ENCODE peak calls at places on chromosomes 2 and 18, in four cellular contexts. One of them, this sample, is unnamed.

GRCh38 chr2:99512081-99512480 is 22.3 kb upstream of the REV1 start:
- DNase-seq in K562: no peak
- DNase-seq in GM12878: no peak
- DNase-seq in H1: no peak
- DNase-seq in this sample: no peak

GRCh38 chr2:231883468-231883881 is 42.7 kb downstream of the NPPC start:
- DNase-seq in K562: no peak
- DNase-seq in H1: no peak
- DNase-seq in GM12878: no peak
- DNase-seq in this sample: no peak

GRCh38 chr2:149363953-149364352 is 33.6 kb downstream of the LYPD6 start:
- DNase-seq in H1: no peak
- DNase-seq in GM12878: no peak
- DNase-seq in K562: no peak
- DNase-seq in this sample: no peak

GRCh38 chr2:132503621-132504200 is 87.1 kb downstream of the GPR39 start:
- DNase-seq in GM12878: no peak
- DNase-seq in H1: no peak
- DNase-seq in K562: no peak
- DNase-seq in this sample: no peak

GRCh38 chr2:236363878-236364277 is 99.7 kb upstream of the ASB18 start:
- DNase-seq in H1: no peak
- DNase-seq in K562: no peak
- DNase-seq in GM12878: no peak
- DNase-seq in this sample: no peak

GRCh38 chr2:109715302-109715937 is 78.7 kb upstream of the RGPD5 start:
- DNase-seq in H1: no peak
- DNase-seq in GM12878: no peak
- DNase-seq in K562: no peak
- DNase-seq in this sample: peak

GRCh38 chr2:75641587-75641986 is 5.0 kb upstream of the MRPL19 start:
- DNase-seq in H1: no peak
- DNase-seq in K562: no peak
- DNase-seq in GM12878: no peak
- DNase-seq in this sample: no peak

GRCh38 chr18:9792565-9793226 is 84.6 kb downstream of the RAB31 start:
- DNase-seq in H1: peak
- DNase-seq in GM12878: no peak
- DNase-seq in K562: peak
- DNase-seq in this sample: peak

GRCh38 chr2:10659898-10660568 is 29.7 kb downstream of the NOL10 start:
- DNase-seq in H1: peak
- DNase-seq in GM12878: no peak
- DNase-seq in K562: peak
- DNase-seq in this sample: peak

GRCh38 chr2:111707700-111708099 is 176.3 kb downstream of the ANAPC1 start:
- DNase-seq in GM12878: no peak
- DNase-seq in H1: no peak
- DNase-seq in K562: no peak
- DNase-seq in this sample: no peak

GRCh38 chr2:42961385-42961800 is 169.0 kb upstream of the HAAO start:
- DNase-seq in GM12878: no peak
- DNase-seq in K562: no peak
- DNase-seq in H1: no peak
- DNase-seq in this sample: no peak

GRCh38 chr2:8565399-8566154 is 116.3 kb upstream of the ID2 start:
- DNase-seq in GM12878: no peak
- DNase-seq in H1: no peak
- DNase-seq in K562: no peak
- DNase-seq in this sample: no peak

GRCh38 chr2:230326453-230327417 is at the start of gene SP140L:
- DNase-seq in H1: no peak
- DNase-seq in GM12878: peak
- DNase-seq in K562: peak
- DNase-seq in this sample: peak

GRCh38 chr18:37252854-37253396 is 312.7 kb downstream of the CELF4 start:
- DNase-seq in K562: no peak
- DNase-seq in GM12878: no peak
- DNase-seq in H1: no peak
- DNase-seq in this sample: no peak

GRCh38 chr18:12726774-12727550 is 24.1 kb downstream of the PSMG2 start:
- DNase-seq in K562: peak
- DNase-seq in GM12878: no peak
- DNase-seq in H1: peak
- DNase-seq in this sample: peak

GRCh38 chr2:132562245-132562644 is 107.8 kb downstream of the LYPD1 start:
- DNase-seq in GM12878: no peak
- DNase-seq in K562: no peak
- DNase-seq in H1: no peak
- DNase-seq in this sample: no peak

GRCh38 chr2:24482972-24483300 is 8.1 kb upstream of the NCOA1 start:
- DNase-seq in H1: no peak
- DNase-seq in K562: no peak
- DNase-seq in GM12878: no peak
- DNase-seq in this sample: no peak

GRCh38 chr18:40019797-40020392 is 1935.1 kb upstream of the PIK3C3 start:
- DNase-seq in K562: no peak
- DNase-seq in GM12878: no peak
- DNase-seq in H1: no peak
- DNase-seq in this sample: no peak

GRCh38 chr18:4107049-4107459 is 348.1 kb downstream of the DLGAP1 start:
- DNase-seq in K562: no peak
- DNase-seq in H1: no peak
- DNase-seq in GM12878: no peak
- DNase-seq in this sample: no peak

GRCh38 chr2:197072533-197072932 is 146.0 kb upstream of the PGAP1 start:
- DNase-seq in H1: no peak
- DNase-seq in K562: no peak
- DNase-seq in GM12878: no peak
- DNase-seq in this sample: no peak

GRCh38 chr2:101113441-101114267 is 37.5 kb downstream of the TBC1D8 start:
- DNase-seq in GM12878: no peak
- DNase-seq in H1: no peak
- DNase-seq in K562: no peak
- DNase-seq in this sample: peak

GRCh38 chr2:212659441-212659840 is 120.8 kb upstream of the ERBB4 start:
- DNase-seq in H1: no peak
- DNase-seq in K562: no peak
- DNase-seq in GM12878: no peak
- DNase-seq in this sample: no peak

GRCh38 chr2:120809576-120810440 is 74.1 kb downstream of the GLI2 start:
- DNase-seq in GM12878: no peak
- DNase-seq in H1: no peak
- DNase-seq in K562: no peak
- DNase-seq in this sample: no peak

GRCh38 chr2:12109363-12110017 is 363.1 kb downstream of the LPIN1 start:
- DNase-seq in H1: no peak
- DNase-seq in GM12878: no peak
- DNase-seq in K562: peak
- DNase-seq in this sample: peak

DNA sequence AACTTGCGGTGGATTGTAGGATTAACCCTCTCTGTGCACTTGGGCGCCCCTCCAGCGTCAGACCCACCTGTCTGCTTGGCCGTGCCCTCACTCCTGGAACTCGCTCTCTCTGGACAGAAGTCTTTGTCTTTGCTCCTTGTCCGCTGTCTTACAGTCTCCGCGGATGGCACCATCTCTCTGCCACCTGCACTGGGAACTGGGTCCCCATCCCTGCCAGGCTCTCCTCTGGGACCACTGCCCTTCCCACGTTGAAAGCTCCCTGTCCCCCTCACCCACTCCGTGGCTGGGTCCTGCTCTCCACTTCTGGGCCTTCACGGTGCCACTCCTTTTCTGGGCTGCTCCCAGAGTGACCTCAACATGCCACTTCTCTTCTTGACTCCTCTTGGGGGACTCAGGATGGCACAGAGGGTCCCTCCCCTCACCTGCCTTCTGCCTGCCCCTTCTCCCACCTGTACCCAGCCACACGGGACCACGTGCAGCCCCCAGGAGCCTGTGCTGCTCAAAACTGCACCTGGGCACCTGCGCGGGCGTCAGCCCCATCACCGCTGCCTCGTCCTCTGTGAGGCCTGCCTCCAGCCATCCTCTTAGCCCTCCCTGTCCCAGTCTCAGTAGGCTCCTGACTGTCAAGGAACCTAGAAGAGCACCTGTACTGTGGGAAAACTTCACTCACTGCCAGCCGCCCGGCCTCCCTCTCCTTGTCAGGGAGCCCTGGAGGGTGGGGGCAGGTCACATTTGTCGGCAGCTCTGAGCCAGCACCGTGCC is 11.1 kb downstream of the CNDP2 start:
- DNase-seq in K562: no peak
- DNase-seq in H1: no peak
- DNase-seq in GM12878: no peak
- DNase-seq in this sample: no peak
- TF ChIP-seq BRCA1 in K562: no peak
- TF ChIP-seq BRCA1 in H1: no peak
- TF ChIP-seq BRCA1 in GM12878: no peak
- TF ChIP-seq BRCA1 in this sample: no peak

GRCh38 chr2:127095784-127096183 is 11.2 kb downstream of the BIN1 start:
- DNase-seq in GM12878: no peak
- DNase-seq in H1: no peak
- DNase-seq in K562: no peak
- DNase-seq in this sample: no peak

GRCh38 chr2:127095367-127095641 is 11.7 kb downstream of the BIN1 start:
- DNase-seq in K562: no peak
- DNase-seq in H1: no peak
- DNase-seq in GM12878: no peak
- DNase-seq in this sample: no peak

GRCh38 chr2:127096280-127096679 is 10.7 kb downstream of the BIN1 start:
- DNase-seq in H1: no peak
- DNase-seq in GM12878: no peak
- DNase-seq in K562: no peak
- DNase-seq in this sample: no peak

GRCh38 chr2:127093648-127094210 is 13.2 kb downstream of the BIN1 start:
- DNase-seq in GM12878: no peak
- DNase-seq in K562: no peak
- DNase-seq in H1: no peak
- DNase-seq in this sample: no peak

GRCh38 chr2:127094509-127095366 is 12.2 kb downstream of the BIN1 start:
- DNase-seq in GM12878: no peak
- DNase-seq in K562: no peak
- DNase-seq in H1: no peak
- DNase-seq in this sample: no peak
- TF ChIP-seq BRCA1 in GM12878: no peak
- TF ChIP-seq BRCA1 in K562: no peak
- TF ChIP-seq BRCA1 in H1: no peak
- TF ChIP-seq BRCA1 in this sample: no peak

DNA sequence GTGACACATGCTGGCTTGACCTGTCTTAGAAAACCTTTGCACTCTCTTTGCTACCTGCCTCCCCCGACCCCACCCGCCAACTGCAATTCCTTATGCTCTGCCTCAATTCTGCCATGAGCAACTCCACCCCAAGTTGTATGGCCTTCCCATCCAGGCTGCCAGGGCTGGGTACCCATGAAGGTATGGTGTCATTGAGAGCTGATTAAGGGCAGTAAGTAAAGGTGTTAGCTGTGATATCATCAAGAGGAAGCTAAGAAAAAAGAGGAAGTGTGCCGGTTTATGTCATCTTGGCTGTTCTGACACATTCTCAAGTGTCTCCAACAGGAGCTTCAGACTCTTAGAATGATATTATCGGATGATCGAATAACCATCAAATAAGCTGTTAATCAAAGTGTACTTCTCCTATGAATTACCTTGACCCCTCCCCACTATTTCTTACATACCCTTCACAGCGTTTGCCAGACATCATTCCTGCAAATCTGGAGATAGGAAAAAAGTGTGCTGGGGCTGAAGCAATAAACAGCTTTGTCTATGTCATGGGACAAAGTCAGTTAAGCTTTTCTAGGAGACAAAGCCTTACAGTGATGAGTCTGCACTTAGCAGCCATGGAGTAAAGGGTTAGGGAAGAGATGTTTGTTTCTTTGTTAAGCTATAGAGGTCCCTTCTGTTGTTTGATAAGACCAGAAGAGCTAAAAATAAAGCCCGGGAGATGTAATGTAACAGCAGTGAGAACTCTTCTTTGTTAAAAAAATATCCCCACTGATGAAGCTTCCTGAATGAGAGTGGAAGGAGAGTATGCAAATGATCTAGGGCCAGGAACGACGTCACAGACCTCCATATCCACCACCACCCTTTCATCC is 40.4 kb upstream of the SMAD2 start:
- DNase-seq in GM12878: no peak
- DNase-seq in K562: peak
- DNase-seq in H1: no peak
- DNase-seq in this sample: no peak
- TF ChIP-seq BRCA1 in GM12878: no peak
- TF ChIP-seq BRCA1 in K562: no peak
- TF ChIP-seq BRCA1 in H1: no peak
- TF ChIP-seq BRCA1 in this sample: no peak

GRCh38 chr2:186848873-186849578 is at the start of gene ZSWIM2:
- DNase-seq in H1: peak
- DNase-seq in K562: no peak
- DNase-seq in GM12878: no peak
- DNase-seq in this sample: peak
- TF ChIP-seq BRCA1 in H1: no peak
- TF ChIP-seq BRCA1 in K562: no peak
- TF ChIP-seq BRCA1 in GM12878: no peak
- TF ChIP-seq BRCA1 in this sample: no peak

GRCh38 chr2:239827511-239827865 is 197.7 kb downstream of the NDUFA10 start:
- DNase-seq in GM12878: no peak
- DNase-seq in H1: no peak
- DNase-seq in K562: no peak
- DNase-seq in this sample: no peak
- TF ChIP-seq BRCA1 in GM12878: no peak
- TF ChIP-seq BRCA1 in H1: no peak
- TF ChIP-seq BRCA1 in K562: no peak
- TF ChIP-seq BRCA1 in this sample: no peak

GRCh38 chr2:224039080-224039769 is at the start of gene SERPINE2:
- DNase-seq in H1: peak
- DNase-seq in GM12878: no peak
- DNase-seq in K562: no peak
- DNase-seq in this sample: no peak
- TF ChIP-seq BRCA1 in H1: no peak
- TF ChIP-seq BRCA1 in GM12878: no peak
- TF ChIP-seq BRCA1 in K562: no peak
- TF ChIP-seq BRCA1 in this sample: no peak

GRCh38 chr2:70192516-70192915 is 1.7 kb upstream of the C2orf42 start:
- DNase-seq in H1: no peak
- DNase-seq in K562: no peak
- DNase-seq in GM12878: no peak
- DNase-seq in this sample: no peak
- TF ChIP-seq BRCA1 in H1: no peak
- TF ChIP-seq BRCA1 in K562: no peak
- TF ChIP-seq BRCA1 in GM12878: no peak
- TF ChIP-seq BRCA1 in this sample: no peak

GRCh38 chr2:36246320-36246990 is 109.1 kb upstream of the CRIM1 start:
- DNase-seq in H1: no peak
- DNase-seq in K562: no peak
- DNase-seq in GM12878: peak
- DNase-seq in this sample: no peak
- TF ChIP-seq BRCA1 in H1: no peak
- TF ChIP-seq BRCA1 in K562: no peak
- TF ChIP-seq BRCA1 in GM12878: no peak
- TF ChIP-seq BRCA1 in this sample: no peak

This sample was measured in HepG2.